ENCODE peak calls at places on chromosomes 13 and 19, in six cellular contexts. I is tibial artery, A is left lung, R is suprapubic skin, M is tibial nerve, B is aorta. G is an unnamed sample. For H3K9me3, the result is how much of the 10 kb centered on the place peaks cover.

GRCh38 chr13:48562296-48563066 is 29.6 kb upstream of the RCBTB2 start:
- DNase-seq in B (no peak), R (no peak), A (no peak), I (no peak), M (no peak), G (peak)

GRCh38 chr13:48891586-48891985 is 84.1 kb upstream of the FNDC3A start:
- DNase-seq in B (no peak), I (no peak), R (no peak), M (no peak), A (no peak), G (no peak)

GRCh38 chr19:35673121-35673804 is 6.9 kb downstream of the UPK1A start:
- DNase-seq in A (peak), B (peak), M (no peak), R (no peak), I (no peak), G (peak)

GRCh38 chr13:29474991-29475390 is 120.5 kb downstream of the SLC7A1 start:
- DNase-seq in M (no peak), I (no peak), B (no peak), A (no peak), R (no peak), G (no peak)

GRCh38 chr19:7670150-7670784 is 1.4 kb downstream of the RETN start:
- DNase-seq in A (peak), M (no peak), I (no peak), B (no peak), R (no peak), G (no peak)

GRCh38 chr19:27777726-27778125 is 1435.2 kb downstream of the UQCRFS1 start:
- DNase-seq in M (no peak), A (no peak), I (no peak), R (no peak), B (no peak), G (no peak)

GRCh38 chr19:16922592-16922934 is 33.8 kb downstream of the F2RL3 start:
- DNase-seq in M (no peak), A (no peak), R (no peak), B (no peak), I (no peak), G (no peak)

GRCh38 chr19:47475460-47475859 is 3.8 kb upstream of the SLC8A2 start:
- DNase-seq in M (no peak), I (no peak), R (no peak), A (peak), B (no peak), G (no peak)

GRCh38 chr13:95784161-95784880 is 107.4 kb downstream of the DNAJC3 start:
- DNase-seq in B (no peak), I (no peak), R (no peak), A (no peak), M (no peak), G (no peak)

GRCh38 chr13:19157461-19157860 is 24.2 kb downstream of the TUBA3C start:
- DNase-seq in I (no peak), B (peak), A (no peak), M (no peak), R (no peak), G (no peak)

GRCh38 chr13:19158006-19158405 is 23.6 kb downstream of the TUBA3C start:
- DNase-seq in R (no peak), A (no peak), I (no peak), M (no peak), B (peak), G (no peak)

GRCh38 chr13:19159761-19160420 is 21.7 kb downstream of the TUBA3C start:
- DNase-seq in M (no peak), A (no peak), B (peak), R (no peak), I (no peak), G (no peak)

GRCh38 chr13:19159181-19159580 is 22.4 kb downstream of the TUBA3C start:
- DNase-seq in M (no peak), B (peak), I (no peak), A (no peak), R (no peak), G (no peak)

DNA sequence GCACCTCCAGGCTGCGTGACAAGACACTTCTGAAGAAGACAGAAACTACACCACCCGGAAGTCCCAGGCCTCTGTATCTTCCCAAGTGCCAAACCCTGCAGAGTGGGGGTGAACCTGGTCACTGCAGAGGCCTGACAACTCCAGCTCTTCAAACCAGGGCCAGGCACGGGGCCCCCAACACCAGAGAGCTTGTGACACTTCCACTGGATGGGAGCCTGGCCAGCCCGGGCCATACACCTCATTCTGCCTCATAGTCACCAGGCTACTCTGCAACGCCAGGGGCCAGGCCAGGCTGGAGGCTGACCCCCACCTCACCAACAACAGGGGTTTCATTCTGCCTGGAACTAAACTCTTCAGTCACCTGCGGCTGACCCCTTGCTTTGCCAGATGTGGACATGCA is 23.1 kb downstream of the TUBA3C start:
- DNase-seq in B (peak), R (no peak), A (no peak), I (no peak), M (no peak), G (no peak)
- H3K9me3 ChIP-seq in B (under half), R (under half), A (under half), I (under half), M (under half), G (under half)

GRCh38 chr19:8811315-8812172 is 20.6 kb downstream of the ZNF558 start:
- DNase-seq in A (no peak), I (no peak), R (no peak), M (no peak), B (no peak), G (no peak)

GRCh38 chr19:8815780-8816179 is 16.3 kb downstream of the ZNF558 start:
- DNase-seq in I (no peak), R (no peak), M (no peak), A (no peak), B (no peak), G (no peak)

DNA sequence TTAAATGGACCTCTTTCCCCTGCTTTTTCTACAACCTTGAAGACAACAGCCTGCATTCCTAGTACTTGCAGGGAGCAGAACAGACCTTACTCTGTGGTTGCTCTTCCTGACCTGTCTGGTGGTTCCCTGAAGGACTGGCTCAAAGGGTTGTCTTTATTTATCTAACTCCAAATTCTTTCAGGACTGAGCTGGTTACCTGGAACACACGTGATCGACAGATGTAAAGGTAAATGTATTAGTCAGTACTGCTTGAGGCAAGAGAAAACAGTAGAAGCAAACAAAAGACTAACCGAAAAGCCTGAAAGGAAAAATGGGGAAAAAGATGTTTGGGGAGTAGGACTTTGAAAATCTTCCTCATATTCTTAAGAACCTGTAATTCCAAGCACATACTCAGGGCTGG is 17.9 kb downstream of the ZNF558 start:
- DNase-seq in R (no peak), B (no peak), I (no peak), M (no peak), A (no peak), G (no peak)
- H3K9me3 ChIP-seq in R (half or more), B (under half), I (half or more), M (half or more), A (under half), G (half or more)

GRCh38 chr13:90552702-90553101 is 794.8 kb upstream of the MIR17HG start:
- DNase-seq in M (no peak), A (no peak), B (no peak), I (no peak), R (no peak), G (no peak)

GRCh38 chr13:90547272-90547790 is 800.2 kb upstream of the MIR17HG start:
- DNase-seq in R (no peak), B (peak), I (no peak), M (no peak), A (no peak), G (no peak)

GRCh38 chr13:90545070-90545840 is 802.2 kb upstream of the MIR17HG start:
- DNase-seq in B (peak), R (no peak), M (no peak), I (no peak), A (no peak), G (no peak)

GRCh38 chr13:90553167-90553566 is 794.3 kb upstream of the MIR17HG start:
- DNase-seq in A (no peak), I (no peak), B (no peak), R (no peak), M (no peak), G (no peak)

GRCh38 chr13:90551253-90551652 is 796.2 kb upstream of the MIR17HG start:
- DNase-seq in A (no peak), I (no peak), B (no peak), M (no peak), R (no peak), G (no peak)
- H3K9me3 ChIP-seq in A (under half), I (under half), B (under half), M (under half), R (under half), G (under half)

DNA sequence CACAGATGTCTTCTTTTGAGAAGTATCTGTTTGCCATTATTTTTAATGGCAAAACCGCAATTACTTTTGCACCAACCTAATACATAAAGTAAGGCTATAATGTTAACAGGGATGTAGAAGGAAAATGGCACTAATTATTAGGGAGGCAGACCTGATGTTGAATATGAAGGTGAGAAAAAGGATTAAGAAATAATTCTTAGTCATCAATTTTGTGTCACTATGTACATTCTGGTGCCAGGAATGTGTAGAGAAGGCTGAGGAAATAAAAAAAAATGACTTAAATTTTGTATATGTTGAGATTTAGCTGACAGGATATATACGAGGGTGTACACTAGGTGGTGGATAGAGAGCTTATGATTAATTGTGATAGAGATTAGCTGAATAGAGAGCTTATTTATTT is 12.6 kb downstream of the ZNF585B start:
- DNase-seq in B (no peak), A (no peak), R (no peak), I (no peak), M (no peak), G (no peak)
- H3K9me3 ChIP-seq in B (under half), A (under half), R (under half), I (under half), M (under half), G (under half)

DNA sequence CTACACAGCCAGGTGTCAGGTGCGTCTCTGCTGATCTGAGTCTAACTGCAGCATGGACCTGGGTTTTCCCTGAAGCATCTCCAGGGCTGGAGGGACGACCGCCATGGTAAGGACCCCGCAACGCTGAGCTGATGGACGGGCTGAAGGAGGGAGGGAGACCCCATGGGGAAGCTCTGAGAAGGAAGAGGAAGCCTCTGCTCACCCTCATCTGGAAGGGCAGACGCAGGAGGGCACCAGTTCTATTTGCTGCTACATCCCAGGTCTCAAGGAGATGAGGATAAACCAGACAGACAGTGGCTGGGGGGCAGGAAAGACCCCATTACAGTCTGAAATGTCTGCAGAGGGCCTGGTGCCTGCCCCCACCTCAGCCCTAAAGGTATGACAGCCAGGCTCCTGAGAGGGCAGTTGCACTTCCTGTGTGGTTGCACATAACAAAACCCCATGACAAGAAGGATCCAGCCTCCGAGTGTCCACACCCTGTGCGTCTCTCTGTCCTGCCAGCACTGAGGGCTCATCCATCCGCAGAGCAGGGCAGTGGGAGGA is at the start of gene LILRA2:
- DNase-seq in R (no peak), M (no peak), B (no peak), I (no peak), A (peak), G (no peak)
- H3K9me3 ChIP-seq in R (under half), M (under half), B (under half), I (under half), A (under half), G (under half)

GRCh38 chr19:11833541-11833940 is 15.0 kb upstream of the ZNF439 start:
- DNase-seq in R (no peak), M (no peak), I (no peak), A (no peak), B (no peak), G (no peak)
- H3K9me3 ChIP-seq in R (under half), M (under half), I (under half), A (under half), B (under half), G (under half)

GRCh38 chr19:55985254-55985653 is 1.3 kb upstream of the NLRP5 start:
- DNase-seq in R (no peak), M (no peak), A (no peak), B (no peak), I (no peak), G (no peak)

GRCh38 chr19:55980415-55980814 is 6.2 kb upstream of the NLRP5 start:
- DNase-seq in B (no peak), R (no peak), M (no peak), A (no peak), I (no peak), G (no peak)
- H3K9me3 ChIP-seq in B (under half), R (under half), M (under half), A (under half), I (under half), G (under half)

GRCh38 chr13:73310366-73310765 is 251.6 kb downstream of the KLF5 start:
- DNase-seq in I (no peak), A (no peak), M (no peak), B (no peak), R (no peak), G (no peak)
- H3K9me3 ChIP-seq in I (under half), A (under half), M (under half), B (under half), R (under half), G (under half)

GRCh38 chr19:29176981-29177754 is 35.8 kb downstream of the UQCRFS1 start:
- DNase-seq in M (no peak), I (no peak), A (no peak), R (no peak), B (no peak), G (no peak)
- H3K9me3 ChIP-seq in M (under half), I (under half), A (under half), R (under half), B (under half), G (under half)

G was measured in T-helper 17 cell.